ENCODE peak calls at places on chromosomes 11 and 22, in five cellular contexts. O, E, U, M and D are unnamed samples.

GRCh38 chr11:61131998-61132555 is 29.1 kb downstream of the VPS37C start:
- DNase-seq in M (no peak), O (no peak), U (no peak), E (no peak), D (no peak)

GRCh38 chr11:86934933-86935579 is 20.1 kb downstream of the FZD4 start:
- DNase-seq in O (peak), M (no peak), U (peak), E (no peak), D (no peak)

GRCh38 chr11:116853461-116854073 is 16.1 kb upstream of the APOA1 start:
- DNase-seq in E (peak), M (no peak), U (peak), O (peak), D (peak)

GRCh38 chr11:112453601-112454577 is 193.2 kb upstream of the PLET1 start:
- DNase-seq in U (peak), M (peak), O (no peak), E (peak), D (no peak)

GRCh38 chr11:61354208-61354607 is 7.5 kb downstream of the CYB561A3 start:
- DNase-seq in O (no peak), U (no peak), M (no peak), E (no peak), D (no peak)

GRCh38 chr11:66958956-66959274 is 732 bp upstream of the PC start:
- DNase-seq in U (no peak), O (no peak), M (no peak), E (no peak), D (no peak)

GRCh38 chr11:126139541-126140091 is 71.8 kb downstream of the RPUSD4 start:
- DNase-seq in E (peak), O (peak), M (no peak), U (no peak), D (no peak)

GRCh38 chr11:105618343-105618955 is 8.6 kb downstream of the GRIA4 start:
- DNase-seq in E (no peak), O (peak), U (no peak), M (no peak), D (no peak)

GRCh38 chr11:117440258-117440657 is 112.6 kb downstream of the CEP164 start:
- DNase-seq in U (no peak), E (no peak), M (no peak), O (no peak), D (no peak)

GRCh38 chr22:48838376-48838775 is 989.3 kb downstream of the BRD1 start:
- DNase-seq in M (no peak), O (no peak), U (no peak), E (no peak), D (no peak)

GRCh38 chr11:67409261-67409666 is 5.4 kb downstream of the TBC1D10C start:
- DNase-seq in E (no peak), M (no peak), O (no peak), U (no peak), D (peak)

GRCh38 chr22:39463931-39464390 is 7.1 kb downstream of the MGAT3 start:
- DNase-seq in U (no peak), E (no peak), M (no peak), O (no peak), D (no peak)

GRCh38 chr11:123300874-123301695 is 106.0 kb upstream of the CLMP start:
- DNase-seq in E (peak), O (peak), U (peak), M (no peak), D (no peak)

GRCh38 chr11:13772223-13773046 is 104.0 kb downstream of the FAR1 start:
- DNase-seq in U (peak), M (peak), E (peak), O (peak), D (no peak)

GRCh38 chr22:32127904-32128303 is 31.2 kb downstream of the C22orf42 start:
- DNase-seq in E (no peak), M (no peak), U (no peak), O (no peak), D (no peak)

GRCh38 chr22:46328797-46329196 is 6.7 kb upstream of the TRMU start:
- DNase-seq in O (no peak), M (no peak), U (no peak), E (no peak), D (no peak)

GRCh38 chr22:27670701-27671412 is 130.7 kb downstream of the MN1 start:
- DNase-seq in U (peak), E (no peak), O (no peak), M (peak), D (no peak)

GRCh38 chr22:36182871-36183270 is 18.7 kb downstream of the APOL4 start:
- DNase-seq in E (no peak), U (no peak), M (no peak), O (no peak), D (no peak)

GRCh38 chr11:118170892-118171273 is 5.6 kb downstream of the SCN2B start:
- DNase-seq in M (no peak), U (no peak), E (no peak), O (no peak), D (no peak)

GRCh38 chr11:134045799-134046635 is 22.9 kb upstream of the JAM3 start:
- DNase-seq in U (no peak), M (peak), O (no peak), E (no peak), D (no peak)

GRCh38 chr11:69249641-69250502 is 44.1 kb upstream of the MYEOV start:
- DNase-seq in M (no peak), E (peak), U (peak), O (peak), D (no peak)

GRCh38 chr11:121104223-121104831 is 3.3 kb downstream of the TECTA start:
- DNase-seq in M (no peak), E (no peak), O (no peak), U (no peak), D (no peak)

GRCh38 chr22:33496112-33496511 is 424.2 kb downstream of the LARGE1 start:
- DNase-seq in O (no peak), E (no peak), U (no peak), M (no peak), D (no peak)

GRCh38 chr11:65870307-65870658 is 2.3 kb downstream of the EFEMP2 start:
- DNase-seq in E (no peak), O (no peak), M (no peak), U (no peak), D (no peak)

GRCh38 chr11:23284626-23285025 is 424.4 kb upstream of the CCDC179 start:
- DNase-seq in M (no peak), E (peak), O (peak), U (peak), D (no peak)

GRCh38 chr11:36333897-36334296 is 37.8 kb downstream of the PRR5L start:
- DNase-seq in M (no peak), E (peak), O (peak), U (peak), D (no peak)

GRCh38 chr11:30960387-30960992 is 374.3 kb upstream of the MPPED2 start:
- DNase-seq in U (peak), E (peak), O (peak), M (peak), D (no peak)

GRCh38 chr11:134120143-134120850 is 51.4 kb downstream of the JAM3 start:
- DNase-seq in M (no peak), U (no peak), O (peak), E (peak), D (no peak)

GRCh38 chr11:67195971-67196418 is 70.3 kb upstream of the GRK2 start:
- DNase-seq in U (peak), M (no peak), O (peak), E (peak), D (no peak)

GRCh38 chr11:86519064-86519911 is 144.6 kb downstream of the CCDC81 start:
- DNase-seq in U (no peak), M (no peak), E (peak), O (peak), D (no peak)

GRCh38 chr11:18731949-18732821 is 6.2 kb upstream of the IGSF22 start:
- DNase-seq in O (peak), M (peak), U (peak), E (peak), D (peak)

GRCh38 chr11:60957188-60957587 is 5.2 kb upstream of the SLC15A3 start:
- DNase-seq in M (no peak), U (no peak), E (peak), O (peak), D (no peak)

GRCh38 chr11:8610532-8611116 is 16.6 kb upstream of the STK33 start:
- DNase-seq in M (peak), E (no peak), O (no peak), U (no peak), D (no peak)

GRCh38 chr11:45538363-45538762 is 127.1 kb downstream of the CHST1 start:
- DNase-seq in M (no peak), E (peak), O (no peak), U (no peak), D (no peak)

GRCh38 chr11:31419669-31420068 is 50.0 kb downstream of the DNAJC24 start:
- DNase-seq in M (no peak), E (peak), O (peak), U (peak), D (no peak)

GRCh38 chr11:134759314-134759713 is 347.3 kb upstream of the B3GAT1 start:
- DNase-seq in M (no peak), E (no peak), U (no peak), O (no peak), D (no peak)

GRCh38 chr11:68840661-68841653 is 759 bp downstream of the CPT1A start:
- DNase-seq in U (peak), O (no peak), E (peak), M (peak), D (peak)

GRCh38 chr22:31715157-31715778 is 34.7 kb downstream of the PRR14L start:
- DNase-seq in O (no peak), M (no peak), E (no peak), U (no peak), D (no peak)

GRCh38 chr11:75313457-75314272 is 37.8 kb downstream of the ARRB1 start:
- DNase-seq in M (no peak), U (peak), E (peak), O (peak), D (no peak)

GRCh38 chr11:93623938-93624337 is 37.5 kb upstream of the CEP295 start:
- DNase-seq in M (no peak), O (no peak), U (no peak), E (no peak), D (no peak)

GRCh38 chr11:93626038-93626437 is 35.4 kb upstream of the CEP295 start:
- DNase-seq in U (no peak), M (no peak), O (no peak), E (no peak), D (no peak)

GRCh38 chr11:93623179-93623578 is 38.3 kb upstream of the CEP295 start:
- DNase-seq in E (no peak), O (no peak), M (peak), U (no peak), D (no peak)

DNA sequence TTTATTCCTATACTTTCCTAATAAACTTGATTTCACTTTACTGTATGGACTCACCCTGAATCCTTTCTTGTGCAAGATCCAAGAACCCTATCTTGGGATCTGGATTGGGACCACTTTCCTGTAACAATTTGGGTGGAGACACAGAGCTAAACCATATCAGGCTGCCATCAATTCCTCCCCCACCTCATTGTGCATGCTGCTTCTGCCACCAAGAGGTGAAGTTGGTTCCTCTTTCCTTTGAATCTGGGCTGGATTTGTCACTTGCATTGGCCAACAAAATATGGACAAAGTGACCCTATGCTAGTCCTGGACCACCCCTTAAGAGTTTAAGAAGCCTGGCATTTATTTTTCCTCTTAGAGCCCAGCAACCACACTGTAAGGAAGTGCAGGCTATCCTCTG is 39.4 kb upstream of the CEP295 start:
- DNase-seq in O (no peak), M (no peak), E (peak), U (peak), D (no peak)
- TF ChIP-seq CTCF in O (no peak), M (no peak), E (no peak), U (peak), D (no peak)

GRCh38 chr11:16911658-16912057 is 102.6 kb downstream of the PLEKHA7 start:
- DNase-seq in M (no peak), U (no peak), O (no peak), E (no peak), D (no peak)

GRCh38 chr11:16911186-16911585 is 103.0 kb downstream of the PLEKHA7 start:
- DNase-seq in E (no peak), O (no peak), U (no peak), M (no peak), D (no peak)

GRCh38 chr11:16917941-16918340 is 96.3 kb downstream of the PLEKHA7 start:
- DNase-seq in E (no peak), U (peak), M (no peak), O (peak), D (no peak)

GRCh38 chr11:16909375-16910035 is 104.7 kb downstream of the PLEKHA7 start:
- DNase-seq in M (no peak), E (no peak), U (no peak), O (no peak), D (no peak)

GRCh38 chr11:16912607-16913006 is 101.6 kb downstream of the PLEKHA7 start:
- DNase-seq in M (no peak), O (no peak), U (peak), E (no peak), D (no peak)
- TF ChIP-seq CTCF in M (no peak), O (no peak), U (no peak), E (no peak), D (no peak)

DNA sequence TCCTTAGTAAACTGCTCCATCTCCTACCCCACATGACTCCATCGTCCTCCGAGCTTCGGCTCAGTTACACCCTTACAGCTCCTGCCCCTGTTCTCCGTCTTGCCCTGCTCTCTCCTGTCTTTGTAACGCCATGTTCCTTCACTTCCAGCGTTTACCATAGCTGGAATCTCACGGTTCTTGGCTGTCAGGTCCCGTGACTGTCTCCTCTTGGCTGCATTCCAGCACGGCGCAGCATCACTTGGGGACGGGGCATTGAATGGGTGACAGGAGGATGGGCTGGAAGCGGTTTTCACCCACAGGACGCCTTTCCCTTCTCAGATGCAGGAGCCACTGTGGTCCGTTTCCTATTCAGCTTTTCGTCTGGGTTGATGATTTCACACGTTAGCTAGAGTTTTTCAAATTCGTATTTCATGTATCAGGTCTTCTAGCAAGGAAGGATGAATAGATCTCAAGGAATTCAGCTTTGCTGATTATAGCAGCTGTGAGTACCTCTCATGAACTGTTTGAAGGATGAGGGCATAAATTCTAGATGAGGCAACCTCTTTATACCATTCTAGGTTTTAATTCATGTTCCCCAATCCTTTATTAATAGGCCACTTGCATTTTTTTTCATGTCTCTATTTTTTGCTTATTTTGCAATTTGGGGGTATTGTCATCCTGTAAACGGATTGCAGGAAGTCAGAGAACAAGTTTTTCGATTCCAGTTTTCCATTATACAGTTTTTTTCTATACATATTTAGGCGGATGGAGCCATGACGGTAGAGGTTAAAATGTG is 29.1 kb downstream of the ZBED4 start:
- DNase-seq in U (no peak), O (peak), M (no peak), E (no peak), D (no peak)
- TF ChIP-seq CTCF in U (no peak), O (no peak), M (no peak), E (no peak), D (no peak)

GRCh38 chr22:26515938-26516337 is 3.7 kb upstream of the TFIP11 start:
- DNase-seq in U (no peak), M (no peak), E (no peak), O (no peak), D (no peak)

GRCh38 chr22:26513852-26514251 is 1.6 kb upstream of the TFIP11 start:
- DNase-seq in E (no peak), M (no peak), U (no peak), O (no peak), D (no peak)

GRCh38 chr22:26508148-26508547 is 4.1 kb downstream of the TFIP11 start:
- DNase-seq in M (no peak), O (no peak), E (no peak), U (no peak), D (no peak)

GRCh38 chr22:26514419-26515161 is 2.3 kb upstream of the TFIP11 start:
- DNase-seq in M (no peak), E (no peak), O (no peak), U (no peak), D (no peak)

GRCh38 chr22:26512149-26512793 is at the start of gene TFIP11:
- DNase-seq in U (peak), O (peak), M (peak), E (peak), D (peak)
- TF ChIP-seq CTCF in U (no peak), O (no peak), M (no peak), E (no peak), D (no peak)

GRCh38 chr11:96091476-96091875 is 167.6 kb upstream of the MTMR2 start:
- DNase-seq in U (peak), E (no peak), M (no peak), O (no peak), D (no peak)
- TF ChIP-seq CTCF in U (peak), E (no peak), M (no peak), O (no peak), D (peak)

GRCh38 chr11:76568144-76568543 is 102.4 kb downstream of the LRRC32 start:
- DNase-seq in M (no peak), U (no peak), O (no peak), E (no peak), D (no peak)

GRCh38 chr11:76568621-76569020 is 101.9 kb downstream of the LRRC32 start:
- DNase-seq in E (no peak), M (no peak), O (no peak), U (no peak), D (no peak)

GRCh38 chr11:76566811-76567210 is 103.7 kb downstream of the LRRC32 start:
- DNase-seq in O (no peak), M (no peak), U (no peak), E (no peak), D (no peak)

GRCh38 chr11:76564400-76564799 is 106.1 kb downstream of the LRRC32 start:
- DNase-seq in O (no peak), E (no peak), M (no peak), U (no peak), D (no peak)

DNA sequence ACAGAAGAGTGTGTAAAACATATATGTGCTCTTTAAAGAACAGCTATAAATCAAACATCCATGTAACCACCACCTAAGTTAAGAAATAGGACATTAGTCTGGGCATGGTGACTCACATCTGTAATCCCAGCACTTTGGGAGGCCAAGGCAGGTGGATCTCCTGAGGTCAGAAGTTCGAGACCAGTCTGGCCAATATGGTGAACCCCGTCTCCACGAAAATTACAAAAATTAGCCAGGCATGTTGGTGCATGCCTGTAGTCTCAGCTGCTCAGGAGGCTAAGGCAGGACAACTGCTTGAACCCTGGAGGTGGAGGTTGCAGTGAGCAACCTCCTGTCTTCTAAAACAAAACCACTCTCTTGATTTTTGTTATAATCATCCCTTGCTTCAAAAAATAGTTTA is 103.3 kb downstream of the LRRC32 start:
- DNase-seq in O (no peak), U (no peak), E (no peak), M (no peak), D (no peak)
- TF ChIP-seq CTCF in O (no peak), U (no peak), E (no peak), M (no peak), D (no peak)

DNA sequence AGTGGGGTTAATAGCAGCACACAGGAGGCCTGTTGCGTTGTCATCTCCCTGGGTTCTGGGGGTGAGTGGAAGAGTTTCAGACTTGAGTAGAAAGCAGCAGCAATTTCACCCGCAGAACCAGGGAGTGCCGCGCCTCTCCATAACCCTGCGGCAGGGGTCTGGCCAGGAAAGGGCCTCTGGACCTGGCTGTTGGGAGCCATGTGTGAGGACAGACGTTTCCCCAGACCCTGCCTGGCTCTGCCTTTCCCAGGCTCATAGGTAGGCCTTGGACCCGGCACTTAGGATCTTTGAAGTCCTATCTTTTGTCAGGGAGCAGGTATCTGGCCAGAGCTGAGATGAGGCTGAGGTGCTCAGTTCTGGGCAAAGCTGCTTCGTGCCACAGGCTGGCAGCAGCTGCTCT is 106.6 kb upstream of the PARVA start:
- DNase-seq in O (no peak), M (no peak), U (no peak), E (no peak), D (no peak)
- TF ChIP-seq CTCF in O (no peak), M (no peak), U (no peak), E (no peak), D (no peak)